ENCODE peak calls at places on chromosome 16, in four cellular contexts. O is Caco-2; S is fibroblast of mammary gland; B is CD8-positive, alpha-beta memory T cell. W is an unnamed sample.

GRCh38 chr16:54288592-54289241 is 2.1 kb upstream of the IRX3 start:
- DNase-seq in S (no peak), O (no peak), B (no peak), W (no peak)

GRCh38 chr16:53829186-53829747 is 125.3 kb downstream of the FTO start:
- DNase-seq in O (no peak), S (peak), B (no peak), W (no peak)

GRCh38 chr16:55703003-55704001 is 47.5 kb downstream of the SLC6A2 start:
- DNase-seq in O (no peak), B (peak), S (peak), W (no peak)

GRCh38 chr16:88303890-88304819 is 78.6 kb upstream of the ZNF469 start:
- DNase-seq in S (peak), O (peak), B (no peak), W (no peak)

GRCh38 chr16:11414815-11415775 is 69.8 kb downstream of the RMI2 start:
- DNase-seq in O (no peak), B (no peak), S (no peak), W (no peak)

GRCh38 chr16:80158766-80159165 is 382.0 kb upstream of the DYNLRB2 start:
- DNase-seq in O (no peak), B (no peak), S (peak), W (no peak)

GRCh38 chr16:50802000-50802399 is 60.1 kb downstream of the CYLD start:
- DNase-seq in B (no peak), O (no peak), S (peak), W (no peak)

GRCh38 chr16:14339694-14340093 is 268.6 kb downstream of the MRTFB start:
- DNase-seq in S (no peak), B (no peak), O (no peak), W (no peak)

GRCh38 chr16:47492036-47492427 is 30.9 kb downstream of the PHKB start:
- DNase-seq in O (no peak), S (no peak), B (no peak), W (no peak)

GRCh38 chr16:76265434-76266045 is 11.7 kb upstream of the CNTNAP4 start:
- DNase-seq in S (peak), B (no peak), O (peak), W (no peak)

GRCh38 chr16:57699481-57699880 is 4.9 kb downstream of the DRC7 start:
- DNase-seq in B (no peak), O (no peak), S (no peak), W (no peak)

GRCh38 chr16:19294156-19294649 is 8.7 kb downstream of the CLEC19A start:
- DNase-seq in O (no peak), S (peak), B (no peak), W (no peak)

GRCh38 chr16:53304334-53304733 is 129.9 kb upstream of the RBL2 start:
- DNase-seq in B (no peak), O (no peak), S (no peak), W (no peak)

GRCh38 chr16:21611546-21612384 is 12.4 kb downstream of the METTL9 start:
- DNase-seq in O (no peak), B (no peak), S (peak), W (no peak)

GRCh38 chr16:21610006-21610544 is 10.7 kb downstream of the METTL9 start:
- DNase-seq in S (no peak), B (no peak), O (no peak), W (no peak)

GRCh38 chr16:21610766-21611165 is 11.4 kb downstream of the METTL9 start:
- DNase-seq in B (no peak), S (no peak), O (no peak), W (no peak)

GRCh38 chr16:21613361-21613760 is 14.0 kb downstream of the METTL9 start:
- DNase-seq in S (no peak), O (no peak), B (no peak), W (no peak)

GRCh38 chr16:21611178-21611545 is 11.8 kb downstream of the METTL9 start:
- DNase-seq in B (no peak), O (no peak), S (peak), W (no peak)
- H3K4me3 ChIP-seq in B (no peak), O (no peak), S (no peak), W (no peak)

DNA sequence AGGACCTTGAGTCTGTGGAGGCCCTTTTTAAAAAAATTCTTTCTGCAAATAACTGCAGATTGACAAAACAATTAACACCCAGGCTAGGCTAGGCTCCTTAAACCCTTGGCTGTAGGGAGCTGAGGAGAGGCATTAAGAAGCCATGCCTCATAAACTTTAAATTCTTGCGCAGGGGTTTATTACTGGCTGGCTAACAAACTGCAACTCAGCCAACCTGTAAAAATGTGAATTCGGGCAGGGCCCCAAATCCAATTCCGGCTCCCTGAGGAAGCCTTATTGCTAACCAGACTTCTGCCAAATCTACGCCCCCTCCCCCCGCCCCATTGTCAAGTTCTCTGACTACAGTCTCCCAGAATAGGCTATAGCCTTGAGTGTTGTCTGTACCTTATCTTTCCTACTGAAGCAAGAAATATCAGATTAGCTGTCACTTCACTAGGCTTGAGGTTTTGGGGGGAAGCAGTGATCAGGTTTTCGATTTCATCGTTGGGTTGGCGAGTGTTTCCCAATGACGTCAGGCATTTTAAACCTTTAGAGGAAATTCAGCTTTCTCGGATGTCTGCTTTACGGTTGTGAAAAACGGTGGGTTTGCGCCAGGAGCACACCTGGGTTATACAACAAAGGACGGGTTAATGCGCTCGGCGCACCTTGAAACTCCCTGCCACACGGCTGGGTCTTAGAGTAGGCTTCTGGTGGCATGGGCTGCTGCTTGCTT is 2.0 kb downstream of the CDH3 start:
- DNase-seq in O (no peak), B (no peak), S (no peak), W (no peak)
- H3K4me3 ChIP-seq in O (no peak), B (no peak), S (no peak), W (no peak)

GRCh38 chr16:67481561-67482259 is 753 bp upstream of the ATP6V0D1 start:
- DNase-seq in B (no peak), S (peak), O (peak), W (peak)

GRCh38 chr16:67482260-67482924 is 955 bp downstream of the AGRP start:
- DNase-seq in O (no peak), B (no peak), S (no peak), W (no peak)

GRCh38 chr16:67483731-67484525 is 581 bp upstream of the AGRP start:
- DNase-seq in B (no peak), S (no peak), O (no peak), W (no peak)

GRCh38 chr16:67480833-67481560 is at the start of gene ATP6V0D1:
- DNase-seq in S (peak), O (peak), B (peak), W (peak)

GRCh38 chr16:67483150-67483549 is at the start of gene AGRP:
- DNase-seq in O (no peak), S (no peak), B (no peak), W (no peak)
- H3K4me3 ChIP-seq in O (no peak), S (no peak), B (peak), W (peak)

GRCh38 chr16:71357681-71358080 is 842 bp upstream of the CALB2 start:
- DNase-seq in B (no peak), O (peak), S (no peak), W (no peak)

GRCh38 chr16:71356051-71356740 is 2.3 kb upstream of the CALB2 start:
- DNase-seq in B (no peak), O (peak), S (no peak), W (no peak)

GRCh38 chr16:71359431-71359830 is 908 bp downstream of the CALB2 start:
- DNase-seq in S (no peak), O (no peak), B (no peak), W (no peak)

GRCh38 chr16:71360378-71360777 is 1.9 kb downstream of the CALB2 start:
- DNase-seq in B (no peak), O (no peak), S (peak), W (no peak)

GRCh38 chr16:71358464-71359031 is at the start of gene CALB2:
- DNase-seq in S (peak), B (peak), O (peak), W (peak)
- H3K4me3 ChIP-seq in S (peak), B (peak), O (peak), W (no peak)

GRCh38 chr16:1153480-1154160 is 714 bp downstream of the CACNA1H start:
- DNase-seq in S (no peak), B (no peak), O (no peak), W (no peak)
- H3K4me3 ChIP-seq in S (no peak), B (no peak), O (peak), W (no peak)

DNA sequence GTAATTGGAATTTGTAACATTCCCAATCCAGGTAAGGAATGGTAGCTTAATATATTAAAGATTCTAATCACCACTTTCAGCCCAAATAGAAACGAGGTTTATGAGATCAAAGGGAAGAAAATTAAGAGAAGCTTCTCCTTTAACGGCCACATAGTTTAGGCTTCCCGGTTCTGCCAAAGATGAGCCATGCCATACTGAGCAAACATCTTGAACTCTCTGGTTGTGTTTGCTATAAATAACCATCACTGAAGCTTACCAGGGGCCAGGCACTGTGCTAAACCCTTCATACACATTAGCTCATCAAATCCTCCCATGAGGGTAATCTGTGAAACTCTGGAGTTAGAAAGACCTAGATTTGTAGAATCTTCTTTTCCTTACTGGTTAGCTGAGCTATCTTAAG is 2.8 kb downstream of the MYH11 start:
- DNase-seq in O (no peak), B (no peak), S (no peak), W (no peak)
- H3K4me3 ChIP-seq in O (no peak), B (no peak), S (no peak), W (no peak)

DNA sequence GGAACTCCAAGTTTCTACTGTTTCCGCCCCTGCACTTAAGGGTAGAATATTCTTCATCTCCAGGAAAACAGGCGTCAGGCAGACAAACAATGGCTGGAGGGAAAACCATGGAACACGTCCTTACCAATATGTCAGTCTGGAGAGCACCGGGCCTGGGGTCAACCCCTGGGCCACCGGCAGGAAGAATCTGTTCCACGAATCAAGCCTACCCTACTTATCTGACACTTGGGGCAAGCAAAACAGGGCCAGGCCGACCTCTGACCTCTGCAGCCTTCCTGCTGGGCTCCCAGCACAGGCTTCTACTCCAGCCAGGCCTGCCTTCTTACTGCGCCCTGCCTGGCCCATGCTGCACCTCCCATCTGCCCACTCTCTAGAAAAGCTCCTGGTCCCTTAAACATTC is 10.1 kb downstream of the VAC14 start:
- DNase-seq in O (no peak), S (no peak), B (no peak), W (no peak)
- H3K4me3 ChIP-seq in O (no peak), S (no peak), B (no peak), W (no peak)

W was measured in CD8-positive, alpha-beta T cell.